ENCODE peak calls at places on chromosome 15, in six cellular contexts. O is T-helper 9 cell, T is hypothalamus, N is NCI-H1092 treated with DMSO at 0.1 percent for 48 hours, B is pons, S is Calu3. J is an unnamed sample.

GRCh38 chr15:62047278-62047847 is 12.9 kb downstream of the VPS13C start:
- DNase-seq in S (no peak), T (no peak), B (no peak), O (no peak), N (no peak), J (no peak)

GRCh38 chr15:63668601-63669000 is 71.4 kb downstream of the FBXL22 start:
- DNase-seq in S (no peak), T (no peak), B (no peak), O (no peak), N (no peak), J (no peak)

GRCh38 chr15:85479071-85479647 is 98.8 kb downstream of the AKAP13 start:
- DNase-seq in O (no peak), B (no peak), S (no peak), T (no peak), N (no peak), J (peak; percentile 33)

GRCh38 chr15:101067660-101068522 is 148.7 kb downstream of the LRRK1 start:
- DNase-seq in T (no peak), B (no peak), S (no peak), N (no peak), O (no peak), J (no peak)

GRCh38 chr15:45747426-45747825 is 112.6 kb downstream of the SQOR start:
- DNase-seq in T (no peak), O (no peak), S (no peak), N (no peak), B (no peak), J (no peak)

GRCh38 chr15:74869726-74870407 is 3.3 kb downstream of the SCAMP2 start:
- DNase-seq in B (peak; percentile 83), S (no peak), T (peak; percentile 30), N (no peak), O (no peak), J (no peak)

GRCh38 chr15:76312540-76313174 is 1.4 kb upstream of the ETFA start:
- DNase-seq in S (peak; percentile 48), O (no peak), N (no peak), B (no peak), T (no peak), J (no peak)

GRCh38 chr15:70854669-70854976 is 666 bp upstream of the LARP6 start:
- DNase-seq in T (no peak), S (no peak), N (no peak), O (no peak), B (peak; percentile 82), J (peak; percentile 18)

GRCh38 chr15:36363335-36363734 is 216.1 kb upstream of the CDIN1 start:
- DNase-seq in N (no peak), B (peak; percentile 44), T (no peak), S (no peak), O (no peak), J (no peak)

GRCh38 chr15:53569756-53570480 is 189.5 kb downstream of the WDR72 start:
- DNase-seq in B (no peak), O (no peak), S (no peak), T (no peak), N (no peak), J (no peak)

GRCh38 chr15:44033894-44034293 is 161.2 kb downstream of the FRMD5 start:
- DNase-seq in S (peak; percentile 50), N (no peak), O (no peak), B (peak; percentile 53), T (no peak), J (peak; percentile 84)

GRCh38 chr15:64348455-64348854 is 7.5 kb downstream of the CSNK1G1 start:
- DNase-seq in T (no peak), N (no peak), O (no peak), S (no peak), B (no peak), J (no peak)

GRCh38 chr15:78205856-78206255 is 28.5 kb downstream of the ACSBG1 start:
- DNase-seq in B (no peak), N (no peak), O (no peak), T (no peak), S (no peak), J (no peak)

GRCh38 chr15:75646944-75647364 is 758 bp upstream of the SNX33 start:
- DNase-seq in O (no peak), N (no peak), S (no peak), B (peak; percentile 29), T (no peak), J (no peak)

GRCh38 chr15:85706779-85707518 is 87.8 kb downstream of the KLHL25 start:
- DNase-seq in N (no peak), T (no peak), O (peak; percentile 34), S (no peak), B (peak; percentile 34), J (no peak)

GRCh38 chr15:85563328-85563727 is 182.9 kb downstream of the AKAP13 start:
- DNase-seq in T (no peak), N (no peak), O (no peak), B (no peak), S (peak; percentile 52), J (no peak)

GRCh38 chr15:88621789-88622604 is 857 bp downstream of the AEN start:
- DNase-seq in N (no peak), S (no peak), B (no peak), T (no peak), O (peak; percentile 32), J (no peak)

GRCh38 chr15:31299588-31300207 is 26.9 kb upstream of the KLF13 start:
- DNase-seq in B (no peak), N (no peak), O (no peak), S (no peak), T (no peak), J (no peak)

GRCh38 chr15:71811036-71811736 is 832 bp downstream of the NR2E3 start:
- DNase-seq in O (no peak), S (no peak), N (no peak), T (no peak), B (no peak), J (no peak)

GRCh38 chr15:101269479-101270223 is 7.6 kb downstream of the SELENOS start:
- DNase-seq in N (no peak), S (peak; percentile 32), T (no peak), B (no peak), O (no peak), J (no peak)

GRCh38 chr15:88574062-88574461 is 27.6 kb upstream of the DET1 start:
- DNase-seq in B (no peak), O (no peak), T (no peak), N (no peak), S (no peak), J (no peak)